ENCODE peak calls at places on chromosomes 4 and X, in nine cellular contexts. G is ascending aorta, N is AG04450, S is esophagus squamous epithelium, U is vagina, D is PC-9, I is cardiac muscle cell, X is adrenal gland, W is HepG2. A is an unnamed sample. For H3K27me3, the result is how much of the 10 kb centered on the place peaks cover.

GRCh38 chr4:7736436-7737267 is 203.0 kb downstream of the AFAP1 start:
- DNase-seq in X (no peak), G (no peak), S (no peak), N (no peak), I (peak), U (no peak), W (no peak), D (no peak), A (no peak)

GRCh38 chr4:110108960-110109359 is 89.5 kb downstream of the ELOVL6 start:
- DNase-seq in W (no peak), I (no peak), S (no peak), X (no peak), G (no peak), U (no peak), N (no peak), D (no peak), A (no peak)

GRCh38 chr4:112889619-112890294 is 159.7 kb upstream of the ANK2 start:
- DNase-seq in I (no peak), G (no peak), W (no peak), D (no peak), N (no peak), S (no peak), X (no peak), U (no peak), A (no peak)

GRCh38 chr4:77994194-77994721 is 62.9 kb upstream of the FRAS1 start:
- DNase-seq in N (peak), W (peak), D (no peak), U (no peak), S (no peak), G (no peak), I (peak), X (no peak), A (peak)

GRCh38 chrX:10401239-10401638 is 219.1 kb downstream of the MID1 start:
- DNase-seq in W (no peak), I (no peak), D (no peak), X (no peak), G (no peak), S (no peak), U (no peak), N (no peak), A (no peak)

GRCh38 chrX:73577368-73577767 is 14.4 kb downstream of the CHIC1 start:
- DNase-seq in X (peak), S (no peak), N (peak), W (no peak), I (no peak), U (no peak), D (peak), G (no peak), A (peak)

GRCh38 chr4:183097251-183098079 is 1.6 kb upstream of the WWC2 start:
- DNase-seq in N (no peak), U (no peak), X (peak), S (no peak), D (no peak), I (no peak), W (no peak), G (peak), A (no peak)

GRCh38 chr4:22719218-22719617 is 26.5 kb downstream of the GBA3 start:
- DNase-seq in U (no peak), S (no peak), X (no peak), W (no peak), N (no peak), I (no peak), G (no peak), D (no peak), A (no peak)

GRCh38 chrX:23844502-23845138 is 61.6 kb downstream of the SAT1 start:
- DNase-seq in I (peak), N (no peak), W (peak), G (no peak), X (peak), D (no peak), S (no peak), U (no peak), A (no peak)

GRCh38 chr4:111283066-111283677 is 660.3 kb upstream of the PITX2 start:
- DNase-seq in X (peak), S (no peak), I (peak), W (peak), D (no peak), N (peak), G (peak), U (no peak), A (peak)

DNA sequence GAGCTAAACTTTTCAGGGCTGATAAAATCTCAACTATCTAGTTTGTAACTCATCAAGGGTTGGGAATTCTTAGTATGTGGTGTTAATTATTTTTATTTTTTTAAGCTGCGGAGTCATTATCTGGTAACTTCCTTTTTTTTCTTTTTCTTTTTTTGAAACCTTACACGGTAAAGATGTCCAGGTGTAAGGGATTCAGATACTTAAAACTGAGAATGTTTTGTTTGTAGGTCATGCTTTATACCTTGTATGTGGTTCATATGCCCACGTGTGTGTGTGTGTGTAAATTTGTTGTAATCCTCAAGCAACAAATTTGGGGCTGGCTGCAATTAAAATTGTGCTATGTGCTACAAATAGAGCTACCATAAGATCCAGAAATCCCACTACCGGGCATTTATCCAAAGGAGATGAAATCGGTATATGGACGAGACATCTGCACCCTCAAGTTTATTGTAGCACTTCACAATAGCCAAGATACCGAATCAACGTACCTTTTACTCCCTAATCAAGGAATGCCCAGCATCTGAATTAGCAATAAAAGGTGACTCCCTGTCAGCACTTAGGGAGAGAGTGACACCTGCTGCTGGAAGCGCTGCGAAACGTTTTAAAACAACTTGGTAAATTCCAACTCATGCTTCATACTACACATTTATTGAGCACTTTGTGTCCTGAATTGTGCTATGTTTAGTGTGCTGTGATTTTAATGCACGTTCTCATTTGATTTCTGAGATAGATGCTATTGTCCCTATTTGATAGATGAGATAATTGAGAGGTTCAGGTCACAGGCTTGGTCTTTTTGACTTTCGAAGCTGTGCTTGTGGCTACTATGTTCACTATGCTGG is 16.1 kb downstream of the MSMO1 start:
- DNase-seq in X (no peak), N (no peak), S (no peak), U (no peak), D (no peak), G (no peak), W (peak), I (no peak), A (peak)
- TF ChIP-seq CTCF in X (no peak), N (peak), S (peak), U (no peak), D (peak), G (no peak), W (peak), I (no peak), A (no peak)

GRCh38 chrX:130024127-130024526 is 41.7 kb downstream of the BCORL1 start:
- DNase-seq in N (no peak), X (peak), S (peak), U (no peak), W (no peak), G (peak), I (peak), D (peak), A (peak)
- H3K27ac ChIP-seq in N (no peak), X (no peak), S (no peak), U (no peak), W (no peak), G (no peak), I (no peak), D (no peak), A (no peak)

GRCh38 chr4:61200195-61200990 is at the start of gene ADGRL3:
- DNase-seq in U (no peak), D (no peak), I (peak), N (no peak), G (peak), W (no peak), X (peak), S (no peak), A (no peak)

GRCh38 chr4:61201562-61202099 is 1.5 kb downstream of the ADGRL3 start:
- DNase-seq in I (peak), D (no peak), S (no peak), X (no peak), G (no peak), W (no peak), N (no peak), U (no peak), A (no peak)

GRCh38 chr4:61202638-61203495 is 2.7 kb downstream of the ADGRL3 start:
- DNase-seq in W (no peak), G (no peak), D (no peak), S (no peak), U (no peak), I (peak), N (no peak), X (no peak), A (no peak)

GRCh38 chr4:61200991-61201526 is 933 bp downstream of the ADGRL3 start:
- DNase-seq in D (no peak), N (no peak), W (no peak), S (no peak), I (peak), U (no peak), X (peak), G (no peak), A (no peak)

GRCh38 chr4:61202100-61202637 is 2.0 kb downstream of the ADGRL3 start:
- DNase-seq in X (peak), D (no peak), S (no peak), G (no peak), I (peak), W (no peak), U (no peak), N (no peak), A (no peak)
- H3K27me3 ChIP-seq in X (under half), D (under half), S (half or more), G (under half), I (half or more), W (under half), U (under half), N (under half), A (under half)

GRCh38 chrX:11531226-11531625 is 134.5 kb downstream of the ARHGAP6 start:
- DNase-seq in D (no peak), U (no peak), G (no peak), W (no peak), N (no peak), S (no peak), I (no peak), X (no peak), A (no peak)
- TF ChIP-seq CTCF in D (no peak), U (peak), G (no peak), W (no peak), N (peak), S (no peak), I (peak), X (no peak), A (peak)

GRCh38 chrX:134161162-134161561 is 75.8 kb upstream of the CCDC160 start:
- DNase-seq in I (no peak), D (no peak), W (no peak), N (no peak), X (no peak), G (no peak), S (no peak), U (no peak), A (no peak)
- H3K27ac ChIP-seq in I (no peak), D (no peak), W (no peak), N (no peak), X (no peak), G (no peak), S (no peak), U (no peak), A (no peak)

A was measured in thyroid gland.